ENCODE peak calls at places on chromosomes 13 and 19, in eight cellular contexts. K is IMR-90, D is fibroblast of pulmonary artery, H is heart right ventricle, B is dorsolateral prefrontal cortex, X is Panc1, N is HFF-Myc, O is astrocyte of the spinal cord. Y is an unnamed sample.

GRCh38 chr13:30846311-30846710 is 59.8 kb upstream of the MEDAG start:
- DNase-seq in B (no peak), H (no peak), X (no peak), D (peak; percentile 78), N (no peak), O (peak; percentile 69), K (peak; percentile 49), Y (peak; percentile 82)

GRCh38 chr19:14080887-14081796 is 4.4 kb downstream of the C19orf67 start:
- DNase-seq in B (peak; percentile 97), X (peak; percentile 97), K (peak; percentile 99), D (peak; percentile 100), N (peak; percentile 99), O (peak; percentile 99), H (peak; percentile 100), Y (peak; percentile 100)

GRCh38 chr19:51354742-51355148 is 11.4 kb downstream of the ETFB start:
- DNase-seq in B (peak; percentile 50), D (peak; percentile 60), H (no peak), K (peak; percentile 19), N (no peak), O (peak; percentile 17), X (no peak), Y (peak; percentile 57)

GRCh38 chr13:103953859-103954258 is 887.6 kb upstream of the SLC10A2 start:
- DNase-seq in N (no peak), K (no peak), O (no peak), X (no peak), D (no peak), H (no peak), B (no peak), Y (no peak)

GRCh38 chr19:2902590-2903218 is 2.0 kb downstream of the ZNF57 start:
- DNase-seq in N (no peak), O (no peak), H (no peak), B (no peak), X (no peak), K (no peak), D (no peak), Y (no peak)

GRCh38 chr19:3366104-3366760 is at the start of gene NFIC:
- DNase-seq in K (peak; percentile 79), D (peak; percentile 87), O (peak; percentile 81), X (no peak), B (peak; percentile 69), N (no peak), H (peak; percentile 83), Y (peak; percentile 89)

GRCh38 chr13:44815507-44816074 is 173.7 kb downstream of the NUFIP1 start:
- DNase-seq in D (peak; percentile 98), B (peak; percentile 7), X (no peak), K (peak; percentile 98), H (no peak), N (peak; percentile 89), O (peak; percentile 95), Y (peak; percentile 99)

GRCh38 chr19:4744451-4745170 is 21.0 kb upstream of the DPP9 start:
- DNase-seq in D (peak; percentile 98), O (peak; percentile 69), X (no peak), B (peak; percentile 52), H (peak; percentile 48), K (peak; percentile 95), N (peak; percentile 56), Y (peak; percentile 90)

GRCh38 chr13:102141625-102142472 is 260.0 kb downstream of the FGF14 start:
- DNase-seq in X (no peak), O (peak; percentile 46), K (peak; percentile 35), D (peak; percentile 29), B (no peak), H (no peak), N (no peak), Y (peak; percentile 60)

GRCh38 chr13:30576528-30576927 is 41.2 kb upstream of the USPL1 start:
- DNase-seq in B (no peak), O (peak; percentile 41), D (peak; percentile 55), X (no peak), N (no peak), H (peak; percentile 42), K (peak; percentile 59), Y (peak; percentile 72)

GRCh38 chr19:19628499-19629134 is 597 bp upstream of the LPAR2 start:
- DNase-seq in N (no peak), O (peak; percentile 42), D (peak; percentile 76), K (peak; percentile 48), X (no peak), H (no peak), B (peak; percentile 31), Y (peak; percentile 78)

GRCh38 chr19:3547767-3548282 is 8.9 kb downstream of the TEKTIP1 start:
- DNase-seq in H (no peak), K (no peak), D (no peak), N (no peak), X (no peak), O (no peak), B (no peak), Y (no peak)

GRCh38 chr13:37701972-37702371 is 103.4 kb upstream of the POSTN start:
- DNase-seq in O (peak; percentile 83), D (peak; percentile 98), B (no peak), K (peak; percentile 99), H (no peak), X (no peak), N (peak; percentile 38), Y (peak; percentile 98)

GRCh38 chr19:3094638-3095374 is 644 bp downstream of the GNA11 start:
- DNase-seq in D (peak; percentile 17), K (peak; percentile 17), X (no peak), N (no peak), H (no peak), B (no peak), O (peak; percentile 9), Y (peak; percentile 39)

GRCh38 chr19:5948697-5949564 is 29.0 kb downstream of the RANBP3 start:
- DNase-seq in H (no peak), O (peak; percentile 45), D (no peak), K (no peak), X (no peak), B (no peak), N (no peak), Y (peak; percentile 38)

GRCh38 chr19:40663712-40664692 is 26.4 kb downstream of the NUMBL start:
- DNase-seq in D (no peak), O (no peak), K (peak; percentile 50), X (no peak), H (no peak), B (peak; percentile 43), N (no peak), Y (no peak)

DNA sequence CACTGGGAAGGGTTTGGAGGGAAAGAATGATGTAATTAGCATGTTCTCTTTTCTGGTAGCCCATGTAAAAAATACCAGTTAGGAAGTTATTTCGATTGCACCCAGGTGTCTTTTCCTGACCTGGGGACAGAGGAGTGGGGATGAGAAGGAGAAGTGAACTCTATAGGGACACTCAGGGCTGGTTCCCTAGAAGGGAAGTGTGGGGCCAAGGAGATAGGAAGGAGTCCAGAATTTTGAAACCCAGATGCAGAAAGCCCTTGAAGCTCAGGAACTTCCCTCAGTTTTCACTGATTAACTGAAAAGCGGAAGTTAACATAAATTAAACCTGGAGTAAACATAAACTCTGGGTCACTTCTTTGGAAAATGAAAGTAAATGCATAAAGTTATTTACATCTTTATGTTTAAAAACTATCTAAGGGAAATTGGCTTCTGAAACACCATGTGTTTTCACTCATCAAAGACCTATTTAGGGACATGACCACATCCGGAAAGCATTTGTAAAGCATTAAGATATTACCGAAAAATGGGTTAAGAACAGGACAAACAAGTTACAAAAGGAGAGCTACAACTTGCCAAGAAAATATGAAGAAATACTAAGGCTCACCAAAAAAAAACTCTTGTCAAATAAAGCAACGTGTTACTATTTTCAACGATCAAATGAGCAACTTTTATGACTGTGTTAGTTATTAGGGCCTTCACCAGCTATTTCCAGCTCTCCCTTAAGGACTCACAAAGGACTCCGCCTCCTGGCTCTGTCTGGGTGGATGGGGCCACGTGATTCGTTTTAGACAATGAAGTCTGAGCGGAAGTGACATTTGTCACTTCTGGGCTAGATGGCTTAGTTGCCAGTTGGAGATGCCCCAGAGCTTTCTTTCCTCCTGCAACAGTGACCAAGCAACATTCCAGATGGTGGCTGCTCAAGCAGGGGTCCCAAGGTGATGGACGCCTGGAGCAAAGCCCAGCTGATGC is 439.1 kb upstream of the ZNF507 start:
- DNase-seq in N (no peak), O (no peak), B (no peak), X (no peak), K (no peak), D (no peak), H (peak; percentile 29), Y (no peak)
- H3K4me3 ChIP-seq in N (no peak overlapping the region), O (no peak overlapping the region), B (no peak overlapping the region), X (no peak overlapping the region), K (no peak overlapping the region), D (no peak overlapping the region), H (no peak overlapping the region), Y (no peak overlapping the region)

GRCh38 chr13:64925727-64926126 is 2304.4 kb downstream of the PCDH9 start:
- DNase-seq in N (no peak), X (no peak), K (no peak), H (no peak), B (no peak), O (no peak), D (no peak), Y (no peak)

GRCh38 chr13:64925284-64925683 is 2304.9 kb downstream of the PCDH9 start:
- DNase-seq in K (peak; percentile 19), X (no peak), N (no peak), D (peak; percentile 36), O (peak; percentile 13), H (no peak), B (no peak), Y (peak; percentile 36)

GRCh38 chr13:64928704-64929499 is 2301.2 kb downstream of the PCDH9 start:
- DNase-seq in B (no peak), H (no peak), K (peak; percentile 86), N (peak; percentile 19), O (peak; percentile 91), D (peak; percentile 84), X (peak; percentile 15), Y (peak; percentile 88)

GRCh38 chr13:64924401-64924800 is 2305.7 kb downstream of the PCDH9 start:
- DNase-seq in O (no peak), D (no peak), N (no peak), B (no peak), H (no peak), X (no peak), K (no peak), Y (no peak)
- TF ChIP-seq CTCF in O (no peak), D (no peak), N (no peak), B (no peak), H (no peak), X (no peak), K (no peak), Y (no peak)

DNA sequence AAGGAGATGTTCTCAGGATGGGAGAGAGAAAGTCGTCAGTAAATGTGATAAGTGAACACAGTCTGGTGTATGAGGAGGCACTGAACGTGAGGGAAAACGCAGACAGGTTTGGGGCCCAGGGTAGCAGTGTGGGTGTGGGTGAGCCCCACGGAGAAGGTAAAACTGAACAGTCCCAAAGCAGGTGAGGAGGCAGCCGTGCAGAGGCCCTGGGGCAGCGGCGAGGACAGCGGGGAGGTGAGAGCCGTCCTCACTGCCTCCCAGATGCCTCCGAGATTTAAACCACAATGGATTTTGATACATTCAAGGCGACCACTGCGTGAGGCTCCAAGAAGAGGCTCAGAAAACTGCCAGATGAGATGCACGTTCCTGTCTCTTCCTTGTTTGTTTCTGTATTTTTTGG is 14.5 kb upstream of the SHC2 start:
- DNase-seq in D (no peak), H (no peak), X (no peak), O (no peak), K (no peak), N (no peak), B (no peak), Y (no peak)
- H3K4me3 ChIP-seq in D (no peak overlapping the region), H (no peak overlapping the region), X (no peak overlapping the region), O (no peak overlapping the region), K (no peak overlapping the region), N (no peak overlapping the region), B (no peak overlapping the region), Y (no peak overlapping the region)

DNA sequence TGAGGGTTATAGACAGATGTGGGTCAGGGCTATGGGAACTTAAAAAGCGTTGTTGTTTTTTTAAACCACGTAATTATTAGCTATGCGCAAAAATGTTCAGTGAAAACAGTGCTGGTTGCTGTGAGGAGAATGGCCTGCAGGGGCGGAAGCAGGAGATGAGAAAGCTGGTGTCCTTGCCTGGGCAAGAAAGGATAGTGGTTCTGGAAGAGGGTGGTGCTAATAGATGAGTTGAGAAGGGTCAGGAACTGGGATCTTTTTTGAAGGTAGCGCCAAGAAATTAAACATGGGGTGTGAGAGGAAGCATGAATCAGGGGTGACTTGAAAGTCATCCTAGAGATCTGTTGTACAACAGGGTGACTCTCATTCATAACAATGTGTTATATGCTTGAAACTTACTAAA is 4.8 kb upstream of the SMG9 start:
- DNase-seq in D (no peak), O (peak; percentile 80), B (no peak), H (no peak), N (peak; percentile 45), K (peak; percentile 55), X (no peak), Y (peak; percentile 75)
- TF ChIP-seq CTCF in D (peak; percentile 54), O (peak; percentile 70), B (no peak), H (no peak), N (peak; percentile 50), K (peak; percentile 49), X (no peak), Y (peak; percentile 85)